ENCODE peak calls at places on chromosome 9, in four cellular contexts. B is spleen; F is mammary epithelial cell; T is effector memory CD4-positive, alpha-beta T cell. N is an unnamed sample. For H3K36me3, the result is how much of the 10 kb centered on the place peaks cover.

GRCh38 chr9:97412628-97413382 is 909 bp downstream of the TDRD7 start:
- DNase-seq in B (no peak), F (peak), T (no peak), N (no peak)

GRCh38 chr9:133130721-133131244 is 9.7 kb upstream of the RALGDS start:
- DNase-seq in T (peak), F (no peak), B (peak), N (peak)

GRCh38 chr9:116288658-116289057 is 135.1 kb downstream of the PAPPA start:
- DNase-seq in B (no peak), T (no peak), F (peak), N (no peak)

GRCh38 chr9:129557192-129558036 is 63.5 kb downstream of the C9orf50 start:
- DNase-seq in F (no peak), B (no peak), T (no peak), N (no peak)

GRCh38 chr9:90642570-90643539 is at the start of gene DIRAS2:
- DNase-seq in F (peak), B (peak), T (no peak), N (no peak)

GRCh38 chr9:27353405-27354229 is 56.7 kb upstream of the EQTN start:
- DNase-seq in F (no peak), B (peak), T (no peak), N (no peak)

GRCh38 chr9:135736265-135736978 is 34.4 kb downstream of the KCNT1 start:
- DNase-seq in B (no peak), F (no peak), T (no peak), N (no peak)

GRCh38 chr9:4048441-4048840 is 251.4 kb downstream of the GLIS3 start:
- DNase-seq in B (no peak), F (no peak), T (no peak), N (no peak)

GRCh38 chr9:15137089-15137488 is 169.9 kb downstream of the TTC39B start:
- DNase-seq in B (no peak), T (no peak), F (no peak), N (no peak)

GRCh38 chr9:137740311-137740710 is 121.5 kb downstream of the EHMT1 start:
- DNase-seq in F (no peak), B (no peak), T (no peak), N (no peak)

GRCh38 chr9:10612649-10613398 is at the start of gene PTPRD:
- DNase-seq in T (no peak), F (peak), B (peak), N (no peak)

GRCh38 chr9:61665829-61666228 is 476.0 kb downstream of the SPATA31A7 start:
- DNase-seq in T (no peak), B (peak), F (no peak), N (no peak)

GRCh38 chr9:79176298-79176697 is 395.5 kb upstream of the TLE4 start:
- DNase-seq in F (no peak), B (no peak), T (no peak), N (no peak)

GRCh38 chr9:83384214-83384613 is 154.0 kb downstream of the FRMD3 start:
- DNase-seq in B (no peak), F (no peak), T (no peak), N (no peak)

GRCh38 chr9:92657296-92658094 is 12.4 kb downstream of the IPPK start:
- DNase-seq in B (peak), F (no peak), T (no peak), N (no peak)

GRCh38 chr9:124180557-124180956 is 77.2 kb upstream of the NEK6 start:
- DNase-seq in B (no peak), T (no peak), F (no peak), N (no peak)

GRCh38 chr9:100108572-100108971 is 9.5 kb downstream of the INVS start:
- DNase-seq in F (no peak), B (no peak), T (no peak), N (no peak)

GRCh38 chr9:77944556-77945261 is 86.9 kb downstream of the GNAQ start:
- DNase-seq in B (no peak), T (no peak), F (no peak), N (no peak)

GRCh38 chr9:108125541-108125940 is 636.0 kb upstream of the KLF4 start:
- DNase-seq in B (no peak), F (no peak), T (no peak), N (no peak)

GRCh38 chr9:90808890-90809685 is 7.5 kb downstream of the SYK start:
- DNase-seq in B (peak), T (no peak), F (no peak), N (no peak)

GRCh38 chr9:123556464-123557435 is 200.8 kb downstream of the CRB2 start:
- DNase-seq in B (peak), F (no peak), T (no peak), N (no peak)

GRCh38 chr9:13278368-13279246 is 885 bp downstream of the MPDZ start:
- DNase-seq in T (no peak), F (peak), B (peak), N (no peak)

GRCh38 chr9:94929373-94929764 is 202.9 kb downstream of the AOPEP start:
- DNase-seq in B (no peak), F (no peak), T (no peak), N (no peak)

GRCh38 chr9:18976368-18977238 is 56.4 kb downstream of the SAXO1 start:
- DNase-seq in B (no peak), F (peak), T (no peak), N (no peak)

GRCh38 chr9:16509946-16510504 is 360.4 kb downstream of the BNC2 start:
- DNase-seq in T (no peak), F (peak), B (no peak), N (no peak)

GRCh38 chr9:18353473-18353872 is 120.5 kb upstream of the ADAMTSL1 start:
- DNase-seq in F (no peak), T (no peak), B (no peak), N (no peak)

GRCh38 chr9:14383296-14383695 is 69.4 kb upstream of the NFIB start:
- DNase-seq in F (no peak), B (no peak), T (no peak), N (no peak)

GRCh38 chr9:112754578-112754977 is 4.0 kb downstream of the SNX30 start:
- DNase-seq in B (no peak), T (peak), F (peak), N (peak)

GRCh38 chr9:95045751-95046150 is 271.8 kb downstream of the FANCC start:
- DNase-seq in B (no peak), F (no peak), T (no peak), N (no peak)

GRCh38 chr9:81687521-81688261 is 1.7 kb downstream of the TLE1 start:
- DNase-seq in B (peak), F (peak), T (no peak), N (no peak)

GRCh38 chr9:98978231-98978681 is 34.5 kb downstream of the COL15A1 start:
- DNase-seq in F (no peak), B (no peak), T (no peak), N (no peak)

GRCh38 chr9:128102861-128103588 is 24.5 kb downstream of the PTGES2 start:
- DNase-seq in T (no peak), B (peak), F (no peak), N (no peak)

GRCh38 chr9:5784526-5785315 is 48.2 kb downstream of the ERMP1 start:
- DNase-seq in F (peak), B (no peak), T (no peak), N (no peak)
- H3K36me3 ChIP-seq in F (under half), B (under half), T (under half), N (under half)

DNA sequence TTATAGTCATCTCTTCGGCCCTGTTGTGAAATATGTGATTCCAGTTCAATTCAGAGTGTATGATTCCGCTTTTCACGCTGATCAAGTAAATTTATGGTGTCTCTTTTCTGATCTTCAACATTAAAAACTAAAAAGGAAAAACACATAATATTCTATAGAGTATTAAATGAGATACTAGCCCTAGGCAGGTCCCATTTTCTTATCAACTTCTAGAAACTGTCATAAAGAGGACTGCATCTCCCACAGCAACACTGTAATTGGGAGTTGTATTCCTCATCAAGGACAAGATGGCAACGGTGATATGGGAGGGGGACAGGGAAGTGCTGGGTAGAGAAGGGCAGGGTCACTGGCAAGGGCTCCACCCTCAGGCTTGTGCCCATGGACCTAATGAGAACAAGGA is 71.6 kb downstream of the GOLM1 start:
- DNase-seq in B (no peak), F (no peak), T (no peak), N (no peak)
- H3K36me3 ChIP-seq in B (under half), F (under half), T (under half), N (under half)

GRCh38 chr9:120864719-120865118 is 12.3 kb downstream of the PHF19 start:
- DNase-seq in T (no peak), F (no peak), B (no peak), N (no peak)
- H3K36me3 ChIP-seq in T (half or more), F (under half), B (half or more), N (half or more)

GRCh38 chr9:134726722-134727034 is 85.1 kb downstream of the COL5A1 start:
- DNase-seq in T (no peak), F (no peak), B (no peak), N (no peak)

GRCh38 chr9:134726026-134726721 is 84.6 kb downstream of the COL5A1 start:
- DNase-seq in T (no peak), B (no peak), F (no peak), N (no peak)

GRCh38 chr9:134724231-134724911 is 82.8 kb downstream of the COL5A1 start:
- DNase-seq in T (no peak), F (no peak), B (no peak), N (no peak)

GRCh38 chr9:134724912-134725604 is 83.5 kb downstream of the COL5A1 start:
- DNase-seq in B (no peak), T (no peak), F (no peak), N (no peak)

GRCh38 chr9:134725605-134725940 is 84.0 kb downstream of the COL5A1 start:
- DNase-seq in T (no peak), F (no peak), B (no peak), N (no peak)
- H3K36me3 ChIP-seq in T (under half), F (under half), B (under half), N (under half)